ENCODE peak calls at places on chromosomes 16 and 17, in five cellular contexts. E is AG10803; H is thoracic aorta; P is CD8-positive, alpha-beta T cell; O is T1000. A is an unnamed sample.

GRCh38 chr17:60077672-60078519 is 825 bp downstream of the HEATR6 start:
- DNase-seq in E (peak; percentile 35), H (no peak), P (no peak), O (no peak), A (no peak)

GRCh38 chr16:29170393-29171239 is 185.8 kb downstream of the LAT start:
- DNase-seq in E (peak; percentile 28), H (no peak), P (no peak), O (no peak), A (no peak)

GRCh38 chr16:80852261-80852872 is 48.0 kb upstream of the CDYL2 start:
- DNase-seq in E (peak; percentile 29), H (no peak), P (no peak), O (no peak), A (no peak)

GRCh38 chr17:34725740-34726139 is 146.4 kb downstream of the TMEM132E start:
- DNase-seq in E (no peak), H (no peak), P (no peak), O (no peak), A (no peak)

GRCh38 chr17:56543280-56543679 is 50.2 kb upstream of the NOG start:
- DNase-seq in E (no peak), H (no peak), P (no peak), O (no peak), A (no peak)

GRCh38 chr17:78940708-78941107 is 15.5 kb upstream of the TIMP2 start:
- DNase-seq in E (no peak), H (no peak), P (no peak), O (no peak), A (no peak)

GRCh38 chr17:63834431-63835166 is 7.1 kb upstream of the FTSJ3 start:
- DNase-seq in E (peak; percentile 81), H (no peak), P (peak; percentile 68), O (peak; percentile 63), A (no peak)

GRCh38 chr17:79557724-79558572 is 52.9 kb downstream of the RBFOX3 start:
- DNase-seq in E (no peak), H (no peak), P (no peak), O (no peak), A (peak; percentile 48)

GRCh38 chr16:88639231-88640038 is 1.1 kb downstream of the IL17C start:
- DNase-seq in E (no peak), H (no peak), P (no peak), O (no peak), A (no peak)

GRCh38 chr17:50191070-50192045 is 10.1 kb downstream of the COL1A1 start:
- DNase-seq in E (peak; percentile 84), H (no peak), P (no peak), O (no peak), A (peak; percentile 76)

GRCh38 chr16:2064368-2064945 is 16.7 kb downstream of the TSC2 start:
- DNase-seq in E (no peak), H (no peak), P (no peak), O (no peak), A (no peak)

GRCh38 chr16:6827931-6828330 is 504.7 kb upstream of the RBFOX1 start:
- DNase-seq in E (no peak), H (no peak), P (no peak), O (no peak), A (no peak)

GRCh38 chr16:75429621-75430403 is 3.5 kb downstream of the CFDP1 start:
- DNase-seq in E (no peak), H (no peak), P (no peak), O (no peak), A (no peak)

GRCh38 chr16:25063102-25063501 is 47.9 kb upstream of the ARHGAP17 start:
- DNase-seq in E (no peak), H (no peak), P (no peak), O (no peak), A (no peak)

GRCh38 chr17:73749337-73749807 is 105.1 kb upstream of the SDK2 start:
- DNase-seq in E (no peak), H (no peak), P (no peak), O (no peak), A (no peak)

GRCh38 chr17:68346448-68346847 is 55.2 kb downstream of the ARSG start:
- DNase-seq in E (no peak), H (no peak), P (peak; percentile 61), O (no peak), A (peak; percentile 84)

GRCh38 chr17:14211778-14212177 is 24.9 kb downstream of the CDRT15 start:
- DNase-seq in E (no peak), H (no peak), P (peak; percentile 60), O (no peak), A (no peak)

GRCh38 chr17:19762515-19762961 is 14.4 kb upstream of the ALDH3A1 start:
- DNase-seq in E (peak; percentile 56), H (peak; percentile 36), P (peak; percentile 71), O (peak; percentile 12), A (peak; percentile 90)

GRCh38 chr16:78184554-78185183 is 85.2 kb downstream of the WWOX start:
- DNase-seq in E (peak; percentile 3), H (no peak), P (no peak), O (no peak), A (no peak)

GRCh38 chr17:5249615-5250014 is 15.0 kb upstream of the SCIMP start:
- DNase-seq in E (peak; percentile 86), H (peak; percentile 29), P (peak; percentile 64), O (peak; percentile 40), A (peak; percentile 78)

GRCh38 chr16:5885521-5885920 is 787.9 kb upstream of the EEF2KMT start:
- DNase-seq in E (no peak), H (no peak), P (no peak), O (no peak), A (no peak)

GRCh38 chr16:676565-677297 is 1.3 kb downstream of the RHBDL1 start:
- DNase-seq in E (no peak), H (no peak), P (no peak), O (no peak), A (no peak)

GRCh38 chr16:70474320-70475053 is 20.1 kb downstream of the FCSK start:
- DNase-seq in E (no peak), H (no peak), P (no peak), O (no peak), A (no peak)

GRCh38 chr17:72587156-72587555 is 466.3 kb downstream of the SOX9 start:
- DNase-seq in E (no peak), H (no peak), P (no peak), O (no peak), A (no peak)

GRCh38 chr17:18184143-18185007 is 747 bp downstream of the ALKBH5 start:
- DNase-seq in E (peak; percentile 42), H (peak; percentile 19), P (peak; percentile 80), O (no peak), A (peak; percentile 91)

GRCh38 chr17:63476857-63477470 is at the start of gene ACE:
- DNase-seq in E (no peak), H (no peak), P (peak; percentile 37), O (no peak), A (no peak)

GRCh38 chr17:78154903-78155811 is 9.0 kb downstream of the C17orf99 start:
- DNase-seq in E (no peak), H (no peak), P (no peak), O (no peak), A (no peak)